ENCODE peak calls at places on chromosome 2, in eight cellular contexts. D is GM23248; F is ELR; A is adrenal gland; R is EH; T is NCI-H1105 treated with DMSO at 0.1 percent for 48 hours; N is stimulated activated CD4-positive, alpha-beta T cell treated with anti-CD3 and anti-CD28 coated beads, Interleukin-1b, Interleukin-23, amount 100 ng/mL, for 4 hours; H is hypothalamus. G is an unnamed sample.

GRCh38 chr2:44342854-44343253 is 18.4 kb downstream of the PREPL start:
- DNase-seq in D (peak; percentile 21), F (peak; percentile 39), A (no peak), R (peak; percentile 23), T (peak; percentile 51), N (no peak), H (no peak), G (no peak)

GRCh38 chr2:147352294-147352693 is 492.5 kb upstream of the ACVR2A start:
- DNase-seq in D (no peak), F (no peak), A (no peak), R (no peak), T (peak; percentile 19), N (no peak), H (no peak), G (no peak)

GRCh38 chr2:230738391-230738811 is 25.8 kb downstream of the CAB39 start:
- DNase-seq in D (peak; percentile 24), F (no peak), A (no peak), R (peak; percentile 64), T (no peak), N (no peak), H (no peak), G (no peak)

GRCh38 chr2:130847776-130848517 is 11.2 kb downstream of the ARHGEF4 start:
- DNase-seq in D (no peak), F (no peak), A (no peak), R (no peak), T (no peak), N (no peak), H (no peak), G (no peak)

GRCh38 chr2:45993476-45993991 is 303.7 kb upstream of the EPAS1 start:
- DNase-seq in D (peak; percentile 87), F (peak; percentile 87), A (peak; percentile 59), R (peak; percentile 83), T (peak; percentile 56), N (peak; percentile 48), H (no peak), G (peak; percentile 3)

GRCh38 chr2:21772624-21773023 is 648.9 kb downstream of the TDRD15 start:
- DNase-seq in D (no peak), F (peak; percentile 82), A (no peak), R (peak; percentile 86), T (no peak), N (no peak), H (no peak), G (no peak)

GRCh38 chr2:151118269-151118668 is 143.4 kb downstream of the RBM43 start:
- DNase-seq in D (no peak), F (no peak), A (no peak), R (no peak), T (no peak), N (no peak), H (no peak), G (no peak)

GRCh38 chr2:137535897-137536296 is 428.4 kb upstream of the HNMT start:
- DNase-seq in D (no peak), F (no peak), A (no peak), R (no peak), T (no peak), N (no peak), H (no peak), G (no peak)

GRCh38 chr2:125566422-125566821 is 1089.5 kb upstream of the GYPC start:
- DNase-seq in D (no peak), F (no peak), A (no peak), R (no peak), T (no peak), N (no peak), H (no peak), G (no peak)

GRCh38 chr2:212228651-212229253 is 309.9 kb downstream of the ERBB4 start:
- DNase-seq in D (peak; percentile 42), F (peak; percentile 39), A (no peak), R (no peak), T (no peak), N (no peak), H (no peak), G (no peak)

GRCh38 chr2:53235836-53236582 is 531.6 kb upstream of the CHAC2 start:
- DNase-seq in D (no peak), F (peak; percentile 14), A (no peak), R (no peak), T (peak; percentile 6), N (no peak), H (no peak), G (no peak)

GRCh38 chr2:204019572-204020501 is 83.3 kb downstream of the ICOS start:
- DNase-seq in D (peak; percentile 69), F (peak; percentile 77), A (no peak), R (peak; percentile 18), T (no peak), N (no peak), H (no peak), G (peak; percentile 24)

GRCh38 chr2:215542690-215543089 is 106.8 kb upstream of the FN1 start:
- DNase-seq in D (no peak), F (no peak), A (no peak), R (peak; percentile 45), T (no peak), N (no peak), H (no peak), G (no peak)

GRCh38 chr2:227796044-227796780 is 17.4 kb upstream of the CCL20 start:
- DNase-seq in D (no peak), F (no peak), A (no peak), R (no peak), T (no peak), N (no peak), H (no peak), G (no peak)

GRCh38 chr2:129061079-129061785 is 742.6 kb upstream of the HS6ST1 start:
- DNase-seq in D (peak; percentile 43), F (peak; percentile 3), A (no peak), R (peak; percentile 5), T (no peak), N (no peak), H (no peak), G (no peak)

GRCh38 chr2:65576861-65577601 is 144.6 kb upstream of the SPRED2 start:
- DNase-seq in D (peak; percentile 92), F (peak; percentile 98), A (no peak), R (peak; percentile 97), T (no peak), N (no peak), H (no peak), G (no peak)

GRCh38 chr2:131125195-131125757 is 20.1 kb downstream of the PLEKHB2 start:
- DNase-seq in D (no peak), F (no peak), A (no peak), R (no peak), T (peak; percentile 69), N (no peak), H (no peak), G (no peak)

GRCh38 chr2:28617502-28618184 is 121.8 kb downstream of the PLB1 start:
- DNase-seq in D (no peak), F (no peak), A (no peak), R (no peak), T (no peak), N (no peak), H (no peak), G (no peak)

GRCh38 chr2:226799211-226799975 is at the start of gene IRS1:
- DNase-seq in D (peak; percentile 89), F (peak; percentile 86), A (peak; percentile 83), R (peak; percentile 84), T (peak; percentile 37), N (peak; percentile 41), H (peak; percentile 69), G (peak; percentile 37)